ENCODE peak calls at places on chromosome 16, in ten cellular contexts. One of them, this sample, is unnamed.

GRCh38 chr16:71974068-71974818 is 26.0 kb downstream of the PKD1L3 start:
- DNase-seq in stomach: no peak
- DNase-seq in vagina: no peak
- DNase-seq in A549: no peak
- DNase-seq in H54: no peak
- DNase-seq in uterus: no peak
- DNase-seq in breast epithelium: no peak
- DNase-seq in H1: no peak
- DNase-seq in esophagus squamous epithelium: no peak
- DNase-seq in HCT116: no peak
- DNase-seq in this sample: no peak

GRCh38 chr16:15798671-15799070 is 58.2 kb downstream of the MYH11 start:
- DNase-seq in stomach: no peak
- DNase-seq in vagina: no peak
- DNase-seq in A549: no peak
- DNase-seq in H54: no peak
- DNase-seq in uterus: no peak
- DNase-seq in breast epithelium: no peak
- DNase-seq in H1: no peak
- DNase-seq in esophagus squamous epithelium: no peak
- DNase-seq in HCT116: no peak
- DNase-seq in this sample: no peak

GRCh38 chr16:53737563-53737962 is 33.6 kb downstream of the FTO start:
- DNase-seq in stomach: no peak
- DNase-seq in vagina: no peak
- DNase-seq in A549: no peak
- DNase-seq in H54: no peak
- DNase-seq in uterus: no peak
- DNase-seq in breast epithelium: no peak
- DNase-seq in H1: no peak
- DNase-seq in esophagus squamous epithelium: no peak
- DNase-seq in HCT116: no peak
- DNase-seq in this sample: no peak

GRCh38 chr16:17381784-17382183 is 89.0 kb downstream of the XYLT1 start:
- DNase-seq in stomach: no peak
- DNase-seq in vagina: no peak
- DNase-seq in A549: no peak
- DNase-seq in H54: no peak
- DNase-seq in uterus: no peak
- DNase-seq in breast epithelium: no peak
- DNase-seq in H1: no peak
- DNase-seq in esophagus squamous epithelium: no peak
- DNase-seq in HCT116: no peak
- DNase-seq in this sample: no peak

GRCh38 chr16:81491522-81492188 is 47.0 kb downstream of the CMIP start:
- DNase-seq in stomach: no peak
- DNase-seq in vagina: no peak
- DNase-seq in A549: no peak
- DNase-seq in H54: no peak
- DNase-seq in uterus: no peak
- DNase-seq in breast epithelium: no peak
- DNase-seq in H1: no peak
- DNase-seq in esophagus squamous epithelium: no peak
- DNase-seq in HCT116: no peak
- DNase-seq in this sample: no peak

GRCh38 chr16:46650224-46650623 is 29.0 kb upstream of the SHCBP1 start:
- DNase-seq in stomach: no peak
- DNase-seq in vagina: no peak
- DNase-seq in A549: no peak
- DNase-seq in H54: no peak
- DNase-seq in uterus: peak; percentile 28
- DNase-seq in breast epithelium: no peak
- DNase-seq in H1: no peak
- DNase-seq in esophagus squamous epithelium: no peak
- DNase-seq in HCT116: no peak
- DNase-seq in this sample: no peak

GRCh38 chr16:53022374-53022773 is 30.3 kb downstream of the CHD9NB start:
- DNase-seq in stomach: peak; percentile 39
- DNase-seq in vagina: no peak
- DNase-seq in A549: peak; percentile 69
- DNase-seq in H54: peak; percentile 57
- DNase-seq in uterus: peak; percentile 16
- DNase-seq in breast epithelium: no peak
- DNase-seq in H1: no peak
- DNase-seq in esophagus squamous epithelium: no peak
- DNase-seq in HCT116: peak; percentile 41
- DNase-seq in this sample: peak; percentile 33

GRCh38 chr16:85835956-85836705 is 36.6 kb downstream of the COX4I1 start:
- DNase-seq in stomach: no peak
- DNase-seq in vagina: no peak
- DNase-seq in A549: no peak
- DNase-seq in H54: no peak
- DNase-seq in uterus: no peak
- DNase-seq in breast epithelium: no peak
- DNase-seq in H1: no peak
- DNase-seq in esophagus squamous epithelium: no peak
- DNase-seq in HCT116: no peak
- DNase-seq in this sample: no peak

GRCh38 chr16:67546761-67547422 is 15.4 kb upstream of the CTCF start:
- DNase-seq in stomach: peak; percentile 88
- DNase-seq in vagina: no peak
- DNase-seq in A549: peak; percentile 85
- DNase-seq in H54: no peak
- DNase-seq in uterus: peak; percentile 66
- DNase-seq in breast epithelium: peak; percentile 59
- DNase-seq in H1: peak; percentile 70
- DNase-seq in esophagus squamous epithelium: no peak
- DNase-seq in HCT116: peak; percentile 34
- DNase-seq in this sample: peak; percentile 90
- TF ChIP-seq POLR2A in stomach: no peak
- TF ChIP-seq POLR2A in vagina: no peak
- TF ChIP-seq POLR2A in A549: no peak
- TF ChIP-seq POLR2A in H54: no peak
- TF ChIP-seq POLR2A in uterus: no peak
- TF ChIP-seq POLR2A in breast epithelium: no peak
- TF ChIP-seq POLR2A in H1: no peak
- TF ChIP-seq POLR2A in esophagus squamous epithelium: no peak
- TF ChIP-seq POLR2A in HCT116: no peak
- TF ChIP-seq POLR2A in this sample: no peak

GRCh38 chr16:56999409-57000270 is 10.3 kb downstream of the NLRC5 start:
- DNase-seq in stomach: peak; percentile 43
- DNase-seq in vagina: no peak
- DNase-seq in A549: no peak
- DNase-seq in H54: no peak
- DNase-seq in uterus: no peak
- DNase-seq in breast epithelium: no peak
- DNase-seq in H1: no peak
- DNase-seq in esophagus squamous epithelium: no peak
- DNase-seq in HCT116: no peak
- DNase-seq in this sample: no peak
- TF ChIP-seq POLR2A in stomach: no peak
- TF ChIP-seq POLR2A in vagina: no peak
- TF ChIP-seq POLR2A in A549: no peak
- TF ChIP-seq POLR2A in H54: no peak
- TF ChIP-seq POLR2A in uterus: no peak
- TF ChIP-seq POLR2A in breast epithelium: no peak
- TF ChIP-seq POLR2A in H1: no peak
- TF ChIP-seq POLR2A in esophagus squamous epithelium: no peak
- TF ChIP-seq POLR2A in HCT116: no peak
- TF ChIP-seq POLR2A in this sample: no peak

GRCh38 chr16:57444711-57445110 is 2.5 kb downstream of the CIAPIN1 start:
- DNase-seq in stomach: no peak
- DNase-seq in vagina: no peak
- DNase-seq in A549: no peak
- DNase-seq in H54: no peak
- DNase-seq in uterus: no peak
- DNase-seq in breast epithelium: no peak
- DNase-seq in H1: no peak
- DNase-seq in esophagus squamous epithelium: no peak
- DNase-seq in HCT116: no peak
- DNase-seq in this sample: no peak
- TF ChIP-seq POLR2A in stomach: no peak
- TF ChIP-seq POLR2A in vagina: no peak
- TF ChIP-seq POLR2A in A549: no peak
- TF ChIP-seq POLR2A in H54: no peak
- TF ChIP-seq POLR2A in uterus: no peak
- TF ChIP-seq POLR2A in breast epithelium: no peak
- TF ChIP-seq POLR2A in H1: no peak
- TF ChIP-seq POLR2A in esophagus squamous epithelium: no peak
- TF ChIP-seq POLR2A in HCT116: no peak
- TF ChIP-seq POLR2A in this sample: no peak

GRCh38 chr16:79845734-79846135 is 245.2 kb upstream of the MAF start:
- DNase-seq in stomach: no peak
- DNase-seq in vagina: no peak
- DNase-seq in A549: no peak
- DNase-seq in H54: no peak
- DNase-seq in uterus: no peak
- DNase-seq in breast epithelium: no peak
- DNase-seq in H1: no peak
- DNase-seq in esophagus squamous epithelium: no peak
- DNase-seq in HCT116: no peak
- DNase-seq in this sample: no peak
- TF ChIP-seq POLR2A in stomach: no peak
- TF ChIP-seq POLR2A in vagina: no peak
- TF ChIP-seq POLR2A in A549: no peak
- TF ChIP-seq POLR2A in H54: no peak
- TF ChIP-seq POLR2A in uterus: no peak
- TF ChIP-seq POLR2A in breast epithelium: no peak
- TF ChIP-seq POLR2A in H1: no peak
- TF ChIP-seq POLR2A in esophagus squamous epithelium: no peak
- TF ChIP-seq POLR2A in HCT116: no peak
- TF ChIP-seq POLR2A in this sample: no peak

GRCh38 chr16:49120631-49121030 is 161.0 kb downstream of the CBLN1 start:
- DNase-seq in stomach: no peak
- DNase-seq in vagina: peak; percentile 54
- DNase-seq in A549: no peak
- DNase-seq in H54: no peak
- DNase-seq in uterus: no peak
- DNase-seq in breast epithelium: no peak
- DNase-seq in H1: no peak
- DNase-seq in esophagus squamous epithelium: no peak
- DNase-seq in HCT116: no peak
- DNase-seq in this sample: no peak
- TF ChIP-seq POLR2A in stomach: no peak
- TF ChIP-seq POLR2A in vagina: no peak
- TF ChIP-seq POLR2A in A549: no peak
- TF ChIP-seq POLR2A in H54: no peak
- TF ChIP-seq POLR2A in uterus: no peak
- TF ChIP-seq POLR2A in breast epithelium: no peak
- TF ChIP-seq POLR2A in H1: no peak
- TF ChIP-seq POLR2A in esophagus squamous epithelium: no peak
- TF ChIP-seq POLR2A in HCT116: no peak
- TF ChIP-seq POLR2A in this sample: no peak

GRCh38 chr16:21952793-21953540 is at the start of gene UQCRC2:
- DNase-seq in stomach: peak; percentile 92
- DNase-seq in vagina: peak; percentile 94
- DNase-seq in A549: peak; percentile 94
- DNase-seq in H54: peak; percentile 84
- DNase-seq in uterus: peak; percentile 84
- DNase-seq in breast epithelium: peak; percentile 88
- DNase-seq in H1: peak; percentile 64
- DNase-seq in esophagus squamous epithelium: peak; percentile 37
- DNase-seq in HCT116: peak; percentile 93
- DNase-seq in this sample: peak; percentile 93
- TF ChIP-seq POLR2A in stomach: no peak
- TF ChIP-seq POLR2A in vagina: no peak
- TF ChIP-seq POLR2A in A549: peak; percentile 73
- TF ChIP-seq POLR2A in H54: peak; percentile 65
- TF ChIP-seq POLR2A in uterus: peak; percentile 67
- TF ChIP-seq POLR2A in breast epithelium: no peak
- TF ChIP-seq POLR2A in H1: peak; percentile 67
- TF ChIP-seq POLR2A in esophagus squamous epithelium: peak; percentile 56
- TF ChIP-seq POLR2A in HCT116: peak; percentile 67
- TF ChIP-seq POLR2A in this sample: peak; percentile 98

This sample was measured in transverse colon.